ENCODE peak calls at places on chromosomes 2 and 18, in ten cellular contexts. One of them, this sample, is unnamed.

GRCh38 chr2:231287696-231288095 is 89.3 kb downstream of the ARMC9 start:
- DNase-seq in cerebellum: no peak
- DNase-seq in posterior cingulate gyrus: no peak
- DNase-seq in stimulated activated CD8-positive, alpha-beta memory T cell treated with anti-CD3 and anti-CD28 coated beads, Interleukin-7, amount 100 ng/mL, for 4 hours: no peak
- DNase-seq in NCI-H1417: no peak
- DNase-seq in type B pancreatic cell: no peak
- DNase-seq in dorsolateral prefrontal cortex: no peak
- DNase-seq in stimulated activated naive B cell treated with anti-CD40 and anti-IgM and Interleukin-4, amounts not matched to agents 10 μg/mL and 1 μg/mL and 100 μg/mL, for 72 hours: no peak
- DNase-seq in AG04450: no peak
- DNase-seq in HCEC 1CT: no peak
- DNase-seq in this sample: no peak

GRCh38 chr2:182064024-182064880 is 78.6 kb downstream of the PPP1R1C start:
- DNase-seq in stimulated activated CD8-positive, alpha-beta memory T cell treated with anti-CD3 and anti-CD28 coated beads, Interleukin-7, amount 100 ng/mL, for 4 hours: no peak
- DNase-seq in type B pancreatic cell: no peak
- DNase-seq in stimulated activated naive B cell treated with anti-CD40 and anti-IgM and Interleukin-4, amounts not matched to agents 10 μg/mL and 1 μg/mL and 100 μg/mL, for 72 hours: no peak
- DNase-seq in AG04450: no peak
- DNase-seq in NCI-H1417: peak
- DNase-seq in HCEC 1CT: no peak
- DNase-seq in cerebellum: no peak
- DNase-seq in posterior cingulate gyrus: peak
- DNase-seq in dorsolateral prefrontal cortex: no peak
- DNase-seq in this sample: no peak

GRCh38 chr18:49537232-49537876 is 24.5 kb upstream of the LIPG start:
- DNase-seq in AG04450: no peak
- DNase-seq in cerebellum: no peak
- DNase-seq in NCI-H1417: peak
- DNase-seq in stimulated activated CD8-positive, alpha-beta memory T cell treated with anti-CD3 and anti-CD28 coated beads, Interleukin-7, amount 100 ng/mL, for 4 hours: no peak
- DNase-seq in stimulated activated naive B cell treated with anti-CD40 and anti-IgM and Interleukin-4, amounts not matched to agents 10 μg/mL and 1 μg/mL and 100 μg/mL, for 72 hours: no peak
- DNase-seq in HCEC 1CT: peak
- DNase-seq in posterior cingulate gyrus: peak
- DNase-seq in type B pancreatic cell: no peak
- DNase-seq in dorsolateral prefrontal cortex: no peak
- DNase-seq in this sample: no peak

GRCh38 chr2:170701011-170701410 is 14.1 kb upstream of the SP5 start:
- DNase-seq in posterior cingulate gyrus: no peak
- DNase-seq in stimulated activated CD8-positive, alpha-beta memory T cell treated with anti-CD3 and anti-CD28 coated beads, Interleukin-7, amount 100 ng/mL, for 4 hours: no peak
- DNase-seq in cerebellum: no peak
- DNase-seq in HCEC 1CT: no peak
- DNase-seq in NCI-H1417: no peak
- DNase-seq in type B pancreatic cell: no peak
- DNase-seq in AG04450: no peak
- DNase-seq in dorsolateral prefrontal cortex: no peak
- DNase-seq in stimulated activated naive B cell treated with anti-CD40 and anti-IgM and Interleukin-4, amounts not matched to agents 10 μg/mL and 1 μg/mL and 100 μg/mL, for 72 hours: no peak
- DNase-seq in this sample: no peak

GRCh38 chr18:23850215-23850614 is 161.0 kb downstream of the LAMA3 start:
- DNase-seq in type B pancreatic cell: no peak
- DNase-seq in HCEC 1CT: no peak
- DNase-seq in NCI-H1417: no peak
- DNase-seq in AG04450: no peak
- DNase-seq in posterior cingulate gyrus: no peak
- DNase-seq in cerebellum: no peak
- DNase-seq in stimulated activated naive B cell treated with anti-CD40 and anti-IgM and Interleukin-4, amounts not matched to agents 10 μg/mL and 1 μg/mL and 100 μg/mL, for 72 hours: no peak
- DNase-seq in dorsolateral prefrontal cortex: no peak
- DNase-seq in stimulated activated CD8-positive, alpha-beta memory T cell treated with anti-CD3 and anti-CD28 coated beads, Interleukin-7, amount 100 ng/mL, for 4 hours: no peak
- DNase-seq in this sample: no peak

GRCh38 chr18:61333746-61334490 is 688 bp downstream of the CDH20 start:
- DNase-seq in NCI-H1417: peak
- DNase-seq in HCEC 1CT: no peak
- DNase-seq in stimulated activated CD8-positive, alpha-beta memory T cell treated with anti-CD3 and anti-CD28 coated beads, Interleukin-7, amount 100 ng/mL, for 4 hours: no peak
- DNase-seq in type B pancreatic cell: peak
- DNase-seq in stimulated activated naive B cell treated with anti-CD40 and anti-IgM and Interleukin-4, amounts not matched to agents 10 μg/mL and 1 μg/mL and 100 μg/mL, for 72 hours: no peak
- DNase-seq in posterior cingulate gyrus: peak
- DNase-seq in AG04450: no peak
- DNase-seq in cerebellum: peak
- DNase-seq in dorsolateral prefrontal cortex: peak
- DNase-seq in this sample: peak

GRCh38 chr2:46193855-46194254 is 103.4 kb upstream of the EPAS1 start:
- DNase-seq in AG04450: no peak
- DNase-seq in stimulated activated CD8-positive, alpha-beta memory T cell treated with anti-CD3 and anti-CD28 coated beads, Interleukin-7, amount 100 ng/mL, for 4 hours: no peak
- DNase-seq in type B pancreatic cell: no peak
- DNase-seq in posterior cingulate gyrus: no peak
- DNase-seq in HCEC 1CT: no peak
- DNase-seq in NCI-H1417: no peak
- DNase-seq in stimulated activated naive B cell treated with anti-CD40 and anti-IgM and Interleukin-4, amounts not matched to agents 10 μg/mL and 1 μg/mL and 100 μg/mL, for 72 hours: no peak
- DNase-seq in cerebellum: no peak
- DNase-seq in dorsolateral prefrontal cortex: no peak
- DNase-seq in this sample: no peak

GRCh38 chr18:58528011-58528367 is 100.9 kb downstream of the ALPK2 start:
- DNase-seq in stimulated activated CD8-positive, alpha-beta memory T cell treated with anti-CD3 and anti-CD28 coated beads, Interleukin-7, amount 100 ng/mL, for 4 hours: no peak
- DNase-seq in NCI-H1417: peak
- DNase-seq in HCEC 1CT: no peak
- DNase-seq in posterior cingulate gyrus: no peak
- DNase-seq in cerebellum: no peak
- DNase-seq in type B pancreatic cell: no peak
- DNase-seq in AG04450: no peak
- DNase-seq in stimulated activated naive B cell treated with anti-CD40 and anti-IgM and Interleukin-4, amounts not matched to agents 10 μg/mL and 1 μg/mL and 100 μg/mL, for 72 hours: no peak
- DNase-seq in dorsolateral prefrontal cortex: no peak
- DNase-seq in this sample: no peak

GRCh38 chr2:201130524-201131186 is 14.7 kb downstream of the CFLAR start:
- DNase-seq in cerebellum: no peak
- DNase-seq in posterior cingulate gyrus: no peak
- DNase-seq in stimulated activated CD8-positive, alpha-beta memory T cell treated with anti-CD3 and anti-CD28 coated beads, Interleukin-7, amount 100 ng/mL, for 4 hours: no peak
- DNase-seq in AG04450: peak
- DNase-seq in stimulated activated naive B cell treated with anti-CD40 and anti-IgM and Interleukin-4, amounts not matched to agents 10 μg/mL and 1 μg/mL and 100 μg/mL, for 72 hours: no peak
- DNase-seq in HCEC 1CT: peak
- DNase-seq in NCI-H1417: no peak
- DNase-seq in dorsolateral prefrontal cortex: no peak
- DNase-seq in type B pancreatic cell: no peak
- DNase-seq in this sample: no peak

GRCh38 chr2:27014771-27015433 is 17.9 kb upstream of the TMEM214 start:
- DNase-seq in posterior cingulate gyrus: no peak
- DNase-seq in cerebellum: no peak
- DNase-seq in stimulated activated CD8-positive, alpha-beta memory T cell treated with anti-CD3 and anti-CD28 coated beads, Interleukin-7, amount 100 ng/mL, for 4 hours: no peak
- DNase-seq in NCI-H1417: no peak
- DNase-seq in AG04450: no peak
- DNase-seq in stimulated activated naive B cell treated with anti-CD40 and anti-IgM and Interleukin-4, amounts not matched to agents 10 μg/mL and 1 μg/mL and 100 μg/mL, for 72 hours: no peak
- DNase-seq in dorsolateral prefrontal cortex: no peak
- DNase-seq in type B pancreatic cell: no peak
- DNase-seq in HCEC 1CT: no peak
- DNase-seq in this sample: no peak

GRCh38 chr2:196601430-196602306 is 37.8 kb upstream of the CCDC150 start:
- DNase-seq in dorsolateral prefrontal cortex: no peak
- DNase-seq in AG04450: peak
- DNase-seq in HCEC 1CT: peak
- DNase-seq in stimulated activated CD8-positive, alpha-beta memory T cell treated with anti-CD3 and anti-CD28 coated beads, Interleukin-7, amount 100 ng/mL, for 4 hours: no peak
- DNase-seq in stimulated activated naive B cell treated with anti-CD40 and anti-IgM and Interleukin-4, amounts not matched to agents 10 μg/mL and 1 μg/mL and 100 μg/mL, for 72 hours: no peak
- DNase-seq in type B pancreatic cell: no peak
- DNase-seq in posterior cingulate gyrus: no peak
- DNase-seq in cerebellum: no peak
- DNase-seq in NCI-H1417: peak
- DNase-seq in this sample: no peak

GRCh38 chr2:18149660-18150246 is 271.3 kb downstream of the KCNS3 start:
- DNase-seq in posterior cingulate gyrus: no peak
- DNase-seq in AG04450: peak
- DNase-seq in NCI-H1417: peak
- DNase-seq in stimulated activated CD8-positive, alpha-beta memory T cell treated with anti-CD3 and anti-CD28 coated beads, Interleukin-7, amount 100 ng/mL, for 4 hours: no peak
- DNase-seq in cerebellum: peak
- DNase-seq in stimulated activated naive B cell treated with anti-CD40 and anti-IgM and Interleukin-4, amounts not matched to agents 10 μg/mL and 1 μg/mL and 100 μg/mL, for 72 hours: no peak
- DNase-seq in type B pancreatic cell: no peak
- DNase-seq in dorsolateral prefrontal cortex: no peak
- DNase-seq in HCEC 1CT: peak
- DNase-seq in this sample: no peak

GRCh38 chr2:239693761-239694415 is 293.1 kb upstream of the HDAC4 start:
- DNase-seq in HCEC 1CT: no peak
- DNase-seq in dorsolateral prefrontal cortex: no peak
- DNase-seq in AG04450: no peak
- DNase-seq in stimulated activated naive B cell treated with anti-CD40 and anti-IgM and Interleukin-4, amounts not matched to agents 10 μg/mL and 1 μg/mL and 100 μg/mL, for 72 hours: no peak
- DNase-seq in posterior cingulate gyrus: no peak
- DNase-seq in NCI-H1417: no peak
- DNase-seq in stimulated activated CD8-positive, alpha-beta memory T cell treated with anti-CD3 and anti-CD28 coated beads, Interleukin-7, amount 100 ng/mL, for 4 hours: no peak
- DNase-seq in type B pancreatic cell: no peak
- DNase-seq in cerebellum: no peak
- DNase-seq in this sample: no peak

GRCh38 chr18:3323900-3324299 is 62.0 kb downstream of the MYL12B start:
- DNase-seq in stimulated activated naive B cell treated with anti-CD40 and anti-IgM and Interleukin-4, amounts not matched to agents 10 μg/mL and 1 μg/mL and 100 μg/mL, for 72 hours: no peak
- DNase-seq in posterior cingulate gyrus: no peak
- DNase-seq in cerebellum: no peak
- DNase-seq in HCEC 1CT: peak
- DNase-seq in stimulated activated CD8-positive, alpha-beta memory T cell treated with anti-CD3 and anti-CD28 coated beads, Interleukin-7, amount 100 ng/mL, for 4 hours: no peak
- DNase-seq in AG04450: no peak
- DNase-seq in type B pancreatic cell: no peak
- DNase-seq in dorsolateral prefrontal cortex: no peak
- DNase-seq in NCI-H1417: no peak
- DNase-seq in this sample: no peak

GRCh38 chr2:207540431-207540830 is 10.7 kb downstream of the CREB1 start:
- DNase-seq in type B pancreatic cell: no peak
- DNase-seq in cerebellum: no peak
- DNase-seq in dorsolateral prefrontal cortex: no peak
- DNase-seq in posterior cingulate gyrus: no peak
- DNase-seq in AG04450: no peak
- DNase-seq in NCI-H1417: no peak
- DNase-seq in stimulated activated CD8-positive, alpha-beta memory T cell treated with anti-CD3 and anti-CD28 coated beads, Interleukin-7, amount 100 ng/mL, for 4 hours: no peak
- DNase-seq in stimulated activated naive B cell treated with anti-CD40 and anti-IgM and Interleukin-4, amounts not matched to agents 10 μg/mL and 1 μg/mL and 100 μg/mL, for 72 hours: no peak
- DNase-seq in HCEC 1CT: no peak
- DNase-seq in this sample: no peak

GRCh38 chr2:28366496-28367282 is 26.0 kb upstream of the FOSL2 start:
- DNase-seq in type B pancreatic cell: no peak
- DNase-seq in posterior cingulate gyrus: peak
- DNase-seq in dorsolateral prefrontal cortex: no peak
- DNase-seq in NCI-H1417: no peak
- DNase-seq in stimulated activated naive B cell treated with anti-CD40 and anti-IgM and Interleukin-4, amounts not matched to agents 10 μg/mL and 1 μg/mL and 100 μg/mL, for 72 hours: no peak
- DNase-seq in AG04450: no peak
- DNase-seq in stimulated activated CD8-positive, alpha-beta memory T cell treated with anti-CD3 and anti-CD28 coated beads, Interleukin-7, amount 100 ng/mL, for 4 hours: peak
- DNase-seq in HCEC 1CT: no peak
- DNase-seq in cerebellum: no peak
- DNase-seq in this sample: no peak

GRCh38 chr2:241052677-241053360 is 49.3 kb downstream of the MTERF4 start:
- DNase-seq in dorsolateral prefrontal cortex: peak
- DNase-seq in cerebellum: no peak
- DNase-seq in posterior cingulate gyrus: peak
- DNase-seq in type B pancreatic cell: peak
- DNase-seq in stimulated activated CD8-positive, alpha-beta memory T cell treated with anti-CD3 and anti-CD28 coated beads, Interleukin-7, amount 100 ng/mL, for 4 hours: no peak
- DNase-seq in AG04450: no peak
- DNase-seq in stimulated activated naive B cell treated with anti-CD40 and anti-IgM and Interleukin-4, amounts not matched to agents 10 μg/mL and 1 μg/mL and 100 μg/mL, for 72 hours: no peak
- DNase-seq in NCI-H1417: no peak
- DNase-seq in HCEC 1CT: no peak
- DNase-seq in this sample: no peak

This sample was measured in hippocampal formation.